ENCODE peak calls at places on chromosomes 16 and 17, in six cellular contexts. P, A, B, M, Y and R are unnamed samples.
A peak's percentile ranks its signal among the peaks of the same experiment; 100 is the strongest.

GRCh38 chr16:80932725-80933124 is 74.0 kb downstream of the CMC2 start:
- DNase-seq in A (peak; percentile 26), B (peak; percentile 55), Y (peak; percentile 48), M (no peak), P (peak; percentile 37), R (no peak)

GRCh38 chr17:9230346-9230745 is 209.0 kb downstream of the NTN1 start:
- DNase-seq in M (no peak), Y (no peak), B (no peak), P (no peak), A (no peak), R (no peak)

GRCh38 chr16:86577314-86577971 is 906 bp upstream of the FOXL1 start:
- DNase-seq in B (no peak), A (no peak), Y (no peak), P (no peak), M (no peak), R (no peak)

GRCh38 chr17:52673791-52674190 is 515.3 kb upstream of the CA10 start:
- DNase-seq in B (peak; percentile 70), A (no peak), P (no peak), M (no peak), Y (no peak), R (no peak)

GRCh38 chr16:14003119-14003570 is 68.0 kb upstream of the MRTFB start:
- DNase-seq in P (no peak), Y (peak; percentile 61), B (peak; percentile 63), A (no peak), M (peak; percentile 83), R (no peak)

GRCh38 chr16:57538235-57538711 is 1.9 kb upstream of the CCDC102A start:
- DNase-seq in M (no peak), Y (no peak), P (no peak), A (peak; percentile 9), B (no peak), R (no peak)

GRCh38 chr17:14813649-14814048 is 451.5 kb downstream of the PMP22 start:
- DNase-seq in M (peak; percentile 71), Y (no peak), P (peak; percentile 52), A (peak; percentile 15), B (no peak), R (no peak)

GRCh38 chr17:8944748-8945147 is 20.8 kb downstream of the PIK3R5 start:
- DNase-seq in P (no peak), A (no peak), Y (no peak), B (no peak), M (no peak), R (no peak)

GRCh38 chr17:58447039-58447975 is 30.0 kb upstream of the RNF43 start:
- DNase-seq in B (peak; percentile 79), Y (peak; percentile 53), P (peak; percentile 92), M (peak; percentile 88), A (peak; percentile 81), R (peak; percentile 81)

GRCh38 chr17:4956493-4957061 is 5.7 kb downstream of the ENO3 start:
- DNase-seq in A (peak; percentile 67), P (no peak), M (peak; percentile 52), Y (no peak), B (peak; percentile 25), R (no peak)

GRCh38 chr17:81120149-81120484 is 45.2 kb upstream of the PVALEF start:
- DNase-seq in A (no peak), M (peak; percentile 32), B (no peak), Y (no peak), P (no peak), R (no peak)

GRCh38 chr17:39755550-39756375 is 18.0 kb downstream of the GRB7 start:
- DNase-seq in B (no peak), P (no peak), Y (no peak), M (no peak), A (no peak), R (no peak)

GRCh38 chr17:17445925-17446665 is 30.7 kb upstream of the MED9 start:
- DNase-seq in M (no peak), B (peak; percentile 99), P (peak; percentile 98), Y (no peak), A (peak; percentile 51), R (peak; percentile 16)

GRCh38 chr16:38941-39892 is 14.2 kb downstream of the POLR3K start:
- DNase-seq in M (no peak), Y (no peak), B (peak; percentile 85), A (no peak), P (no peak), R (peak; percentile 62)

DNA sequence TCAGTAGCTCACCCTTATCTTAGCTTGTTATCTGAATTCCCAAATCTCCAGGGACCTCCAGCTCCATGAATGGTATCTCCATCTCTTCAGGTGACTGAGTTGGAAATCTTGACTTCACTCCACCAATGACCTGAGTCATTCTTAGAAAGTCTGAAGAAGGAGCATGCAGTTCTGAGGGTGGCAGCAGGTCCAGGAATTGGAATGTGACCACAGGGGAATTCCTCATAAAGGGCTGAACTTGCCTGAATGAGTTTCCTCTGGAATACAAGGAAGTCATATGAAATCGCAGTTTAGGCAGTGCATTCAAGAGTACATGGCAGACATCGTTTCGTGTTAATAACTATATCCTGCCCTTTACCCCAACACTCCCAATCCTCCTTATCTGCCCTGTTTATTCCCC is 12.5 kb upstream of the PYY start:
- DNase-seq in M (no peak), Y (no peak), P (peak; percentile 29), A (no peak), B (peak; percentile 45), R (no peak)
- H3K9me3 ChIP-seq in M (no peaks in the 10 kb centered on the region), Y (no peaks in the 10 kb centered on the region), P (no peaks in the 10 kb centered on the region), A (no peaks in the 10 kb centered on the region), B (no peaks in the 10 kb centered on the region), R (no peaks in the 10 kb centered on the region)

DNA sequence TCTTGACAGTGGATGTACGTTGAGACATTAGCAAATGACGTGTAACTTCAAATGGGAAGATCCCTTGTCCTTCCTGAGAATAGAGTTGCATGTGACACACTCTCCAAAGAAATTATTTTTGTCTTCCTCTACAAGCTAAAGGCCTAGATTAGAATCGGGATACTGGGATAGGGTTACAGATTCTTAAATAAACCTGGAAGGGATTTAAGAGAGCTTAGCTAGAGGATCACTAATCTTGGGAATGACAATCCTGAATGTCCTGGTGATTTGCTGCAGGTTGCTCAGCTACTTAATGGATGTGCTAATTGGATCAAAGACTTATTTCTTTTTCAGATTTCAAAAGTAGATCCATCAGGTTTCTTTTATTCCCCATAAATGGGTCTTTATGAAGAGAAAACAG is 101.9 kb downstream of the KCNJ2 start:
- DNase-seq in Y (no peak), B (no peak), P (no peak), A (no peak), M (peak; percentile 47), R (no peak)
- H3K9me3 ChIP-seq in Y (no peaks in the 10 kb centered on the region), B (no peaks in the 10 kb centered on the region), P (no peaks in the 10 kb centered on the region), A (no peaks in the 10 kb centered on the region), M (no peaks in the 10 kb centered on the region), R (no peaks in the 10 kb centered on the region)

GRCh38 chr17:56890390-56890789 is 23.5 kb downstream of the TRIM25 start:
- DNase-seq in Y (no peak), M (no peak), B (no peak), P (no peak), A (no peak), R (no peak)
- H3K9me3 ChIP-seq in Y (peaks cover 13% of the 10 kb centered on the region), M (no peaks in the 10 kb centered on the region), B (peaks cover 26% of the 10 kb centered on the region), P (peaks cover 16% of the 10 kb centered on the region), A (no peaks in the 10 kb centered on the region), R (peaks cover 4% of the 10 kb centered on the region)

GRCh38 chr17:27082023-27082774 is 211.7 kb upstream of the WSB1 start:
- DNase-seq in Y (no peak), B (no peak), P (no peak), M (no peak), A (no peak), R (no peak)
- H3K9me3 ChIP-seq in Y (no peaks in the 10 kb centered on the region), B (no peaks in the 10 kb centered on the region), P (no peaks in the 10 kb centered on the region), M (peaks cover 32% of the 10 kb centered on the region), A (no peaks in the 10 kb centered on the region), R (no peaks in the 10 kb centered on the region)